ENCODE peak calls at places on chromosomes 7 and 10, in nine cellular contexts. O, T, M, J, F, K, A, Y and I are unnamed samples.

GRCh38 chr10:86066696-86067095 is 299.9 kb downstream of the GRID1 start:
- DNase-seq in O (no peak), T (peak; percentile 39), M (no peak), J (no peak), F (no peak), K (no peak), A (no peak), Y (no peak), I (no peak)

GRCh38 chr7:150322114-150322832 is 882 bp upstream of the LRRC61 start:
- DNase-seq in O (no peak), T (no peak), M (peak; percentile 42), J (no peak), F (no peak), K (peak; percentile 13), A (no peak), Y (peak; percentile 58), I (no peak)

GRCh38 chr10:128485701-128486235 is 359.5 kb upstream of the MKI67 start:
- DNase-seq in O (no peak), T (no peak), M (no peak), J (no peak), F (no peak), K (no peak), A (no peak), Y (no peak), I (no peak)

GRCh38 chr10:71985542-71986250 is 21.5 kb downstream of the CHST3 start:
- DNase-seq in O (no peak), T (no peak), M (no peak), J (peak; percentile 69), F (no peak), K (no peak), A (no peak), Y (no peak), I (no peak)

GRCh38 chr10:59563506-59563905 is 146.1 kb downstream of the SLC16A9 start:
- DNase-seq in O (no peak), T (no peak), M (no peak), J (no peak), F (no peak), K (no peak), A (no peak), Y (no peak), I (no peak)

GRCh38 chr10:109934958-109935793 is 11.9 kb upstream of the XPNPEP1 start:
- DNase-seq in O (no peak), T (no peak), M (peak; percentile 15), J (peak; percentile 83), F (no peak), K (no peak), A (peak; percentile 74), Y (peak; percentile 72), I (no peak)

GRCh38 chr10:15339857-15340256 is 31.2 kb downstream of the FAM171A1 start:
- DNase-seq in O (no peak), T (no peak), M (no peak), J (no peak), F (no peak), K (no peak), A (no peak), Y (no peak), I (no peak)

GRCh38 chr10:1090696-1091095 is 34.5 kb downstream of the WDR37 start:
- DNase-seq in O (no peak), T (no peak), M (no peak), J (no peak), F (no peak), K (no peak), A (no peak), Y (no peak), I (no peak)

GRCh38 chr10:32318476-32318896 is 28.5 kb downstream of the EPC1 start:
- DNase-seq in O (no peak), T (no peak), M (no peak), J (no peak), F (no peak), K (no peak), A (no peak), Y (no peak), I (no peak)

GRCh38 chr10:122854648-122855047 is 9.0 kb upstream of the CUZD1 start:
- DNase-seq in O (no peak), T (no peak), M (no peak), J (peak; percentile 92), F (no peak), K (no peak), A (no peak), Y (no peak), I (no peak)

GRCh38 chr7:30468791-30469190 is 9.8 kb downstream of the NOD1 start:
- DNase-seq in O (no peak), T (no peak), M (no peak), J (peak; percentile 41), F (no peak), K (no peak), A (no peak), Y (no peak), I (no peak)

DNA sequence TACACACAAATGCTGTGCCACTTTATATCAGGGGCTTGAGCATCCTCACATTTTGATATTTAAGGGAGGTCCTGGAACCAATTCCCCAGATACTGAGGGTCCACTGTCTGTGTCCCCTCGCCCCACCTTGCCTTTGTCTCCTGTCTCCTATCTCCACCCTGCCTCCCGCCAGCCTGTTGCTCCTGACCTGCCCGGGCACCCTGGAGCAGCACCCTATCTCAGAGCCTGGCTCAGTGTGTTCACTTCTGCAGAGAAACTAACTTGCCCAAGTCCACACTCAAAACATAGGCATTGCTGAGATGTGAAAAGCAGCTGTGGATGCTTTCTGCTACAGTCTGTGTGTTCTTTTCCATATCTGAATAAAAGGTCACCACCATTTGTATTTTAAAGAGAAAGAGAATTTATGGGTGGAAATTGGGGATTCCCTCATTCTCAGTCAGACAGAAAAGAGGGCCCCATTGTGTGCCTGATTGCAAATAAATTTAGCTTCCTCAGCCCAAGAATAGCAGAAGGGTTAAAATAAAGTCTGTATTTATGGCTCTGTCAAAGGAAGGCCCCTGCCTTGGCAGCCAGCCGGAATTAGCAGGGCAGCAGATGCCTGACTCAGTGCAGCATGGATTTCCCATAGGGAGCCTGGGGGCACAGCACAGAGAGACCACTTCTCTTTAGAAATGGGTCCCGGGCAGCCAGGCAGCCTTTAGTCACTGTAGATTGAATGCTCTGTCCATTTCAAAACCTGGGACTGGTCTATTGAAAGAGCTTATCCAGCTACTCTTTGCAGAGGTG is 161.3 kb downstream of the EGFR start:
- DNase-seq in O (no peak), T (no peak), M (no peak), J (no peak), F (no peak), K (no peak), A (no peak), Y (no peak), I (no peak)
- H3K4me1 ChIP-seq in O (no peaks in the 10 kb centered on the region), T (no peaks in the 10 kb centered on the region), M (no peaks in the 10 kb centered on the region), J (peaks cover 21% of the 10 kb centered on the region), F (peaks cover 23% of the 10 kb centered on the region), K (no peaks in the 10 kb centered on the region), A (no peaks in the 10 kb centered on the region), Y (peaks cover 8% of the 10 kb centered on the region), I (peaks cover 4% of the 10 kb centered on the region)

GRCh38 chr10:69748621-69749020 is 53.1 kb upstream of the COL13A1 start:
- DNase-seq in O (peak; percentile 53), T (no peak), M (no peak), J (no peak), F (no peak), K (no peak), A (no peak), Y (no peak), I (no peak)

GRCh38 chr10:69749180-69750010 is 52.3 kb upstream of the COL13A1 start:
- DNase-seq in O (peak; percentile 34), T (no peak), M (no peak), J (peak; percentile 59), F (no peak), K (no peak), A (no peak), Y (no peak), I (no peak)

GRCh38 chr10:69745698-69746097 is 56.0 kb upstream of the COL13A1 start:
- DNase-seq in O (no peak), T (no peak), M (no peak), J (no peak), F (no peak), K (no peak), A (no peak), Y (no peak), I (no peak)

GRCh38 chr10:69744971-69745370 is 56.7 kb upstream of the COL13A1 start:
- DNase-seq in O (no peak), T (no peak), M (no peak), J (no peak), F (no peak), K (no peak), A (no peak), Y (no peak), I (no peak)

GRCh38 chr10:69747179-69747578 is 54.5 kb upstream of the COL13A1 start:
- DNase-seq in O (peak; percentile 62), T (no peak), M (no peak), J (no peak), F (no peak), K (no peak), A (no peak), Y (no peak), I (no peak)
- H3K27me3 ChIP-seq in O (no peaks in the 10 kb centered on the region), T (no peaks in the 10 kb centered on the region), M (no peaks in the 10 kb centered on the region), J (peaks cover 6% of the 10 kb centered on the region), F (no peaks in the 10 kb centered on the region), K (no peaks in the 10 kb centered on the region), A (no peaks in the 10 kb centered on the region), Y (peaks cover 39% of the 10 kb centered on the region), I (no peaks in the 10 kb centered on the region)

DNA sequence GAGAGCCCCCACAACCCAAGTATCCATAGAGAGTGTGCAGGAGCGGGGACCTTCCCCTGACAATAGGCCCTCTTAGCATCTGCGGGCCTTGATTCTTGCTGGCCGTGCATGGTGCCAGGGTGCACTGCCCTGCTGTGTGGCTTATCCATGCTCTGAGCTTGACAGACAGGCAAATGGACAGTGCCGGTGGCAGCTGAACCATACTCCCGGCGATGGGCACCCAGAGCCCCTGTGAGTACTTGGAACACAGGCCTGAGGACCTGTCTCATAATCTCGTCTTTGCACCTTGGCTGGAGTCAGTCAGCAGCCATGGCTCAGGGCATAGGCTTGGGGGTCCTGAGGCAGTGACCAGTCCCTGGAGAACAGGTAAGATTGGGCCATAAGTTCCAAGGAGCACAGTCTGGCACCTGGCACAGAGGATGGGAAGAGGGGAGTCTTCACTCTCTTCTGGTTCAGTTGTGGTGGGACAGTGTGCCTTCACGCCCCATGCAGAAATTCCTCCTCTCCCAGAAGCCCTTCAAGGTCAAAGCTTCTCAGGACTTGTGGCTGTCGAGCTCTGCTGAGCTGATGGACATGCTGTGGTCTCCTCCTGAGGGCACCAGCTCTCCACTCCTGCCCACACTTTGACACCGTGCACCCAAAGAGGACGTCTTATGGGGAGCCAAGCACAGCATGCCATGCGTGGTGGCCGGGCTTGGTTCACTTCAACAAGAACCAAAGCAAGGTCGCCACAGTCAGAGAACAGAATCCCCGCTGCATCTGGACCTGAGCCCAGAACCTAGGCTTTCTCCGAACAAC is 59.4 kb upstream of the CAMK2B start:
- DNase-seq in O (no peak), T (no peak), M (no peak), J (no peak), F (no peak), K (no peak), A (no peak), Y (no peak), I (no peak)
- H3K4me1 ChIP-seq in O (no peaks in the 10 kb centered on the region), T (no peaks in the 10 kb centered on the region), M (no peaks in the 10 kb centered on the region), J (peaks cover 43% of the 10 kb centered on the region), F (peaks cover 69% of the 10 kb centered on the region), K (no peaks in the 10 kb centered on the region), A (no peaks in the 10 kb centered on the region), Y (peaks cover 19% of the 10 kb centered on the region), I (peaks cover 19% of the 10 kb centered on the region)

DNA sequence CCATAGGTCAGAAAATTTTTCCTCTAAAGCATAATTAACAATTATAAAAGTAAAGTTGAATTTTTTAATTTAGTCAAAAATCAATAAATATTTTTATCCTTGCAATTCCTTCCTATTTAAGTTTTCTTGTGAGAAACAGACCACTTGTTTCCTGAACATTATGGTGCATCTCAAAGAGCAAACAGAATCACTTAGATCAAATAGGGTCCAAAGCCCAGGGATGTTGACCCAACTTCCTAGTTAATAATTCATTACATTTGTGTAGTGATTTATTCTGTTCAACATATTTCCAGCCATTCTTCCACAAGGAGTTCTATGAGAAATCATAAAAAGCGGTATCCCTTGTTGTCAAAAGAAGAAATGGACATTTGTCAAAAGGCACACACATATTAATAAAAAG is 315.6 kb downstream of the LRRTM3 start:
- DNase-seq in O (no peak), T (no peak), M (no peak), J (no peak), F (no peak), K (no peak), A (no peak), Y (no peak), I (no peak)
- H3K27me3 ChIP-seq in O (no peaks in the 10 kb centered on the region), T (no peaks in the 10 kb centered on the region), M (no peaks in the 10 kb centered on the region), J (no peaks in the 10 kb centered on the region), F (no peaks in the 10 kb centered on the region), K (no peaks in the 10 kb centered on the region), A (no peaks in the 10 kb centered on the region), Y (no peaks in the 10 kb centered on the region), I (peaks cover 4% of the 10 kb centered on the region)